ENCODE peak calls at places on chromosomes 4 and X, in eight cellular contexts. D is adipocyte, G is heart right ventricle, L is tibial nerve, Y is IMR-90, Q is PC-3, T is lung, I is gastrocnemius medialis. N is an unnamed sample.
A peak's percentile ranks its signal among the peaks of the same experiment; 100 is the strongest.

GRCh38 chrX:125998432-125998831 is 167.7 kb downstream of the DCAF12L2 start:
- DNase-seq in D (peak; percentile 0), G (no peak), L (no peak), Y (no peak), Q (peak; percentile 47), T (no peak), I (no peak), N (peak; percentile 0)

GRCh38 chr4:186554485-186554884 is 882 bp downstream of the MTNR1A start:
- DNase-seq in D (peak; percentile 25), G (no peak), L (no peak), Y (no peak), Q (peak; percentile 46), T (peak; percentile 42), I (no peak), N (peak; percentile 35)

GRCh38 chr4:149521611-149522010 is 294.0 kb downstream of the IQCM start:
- DNase-seq in D (no peak), G (no peak), L (no peak), Y (no peak), Q (peak; percentile 46), T (no peak), I (no peak), N (peak; percentile 34)

GRCh38 chr4:76447326-76447954 is 12.4 kb downstream of the SHROOM3 start:
- DNase-seq in D (peak; percentile 36), G (no peak), L (no peak), Y (peak; percentile 20), Q (no peak), T (no peak), I (no peak), N (no peak)

GRCh38 chrX:108165349-108166111 is 74.0 kb downstream of the ATG4A start:
- DNase-seq in D (peak; percentile 45), G (no peak), L (no peak), Y (peak; percentile 51), Q (peak; percentile 55), T (no peak), I (no peak), N (no peak)

GRCh38 chr4:87543835-87544461 is 14.8 kb upstream of the SPARCL1 start:
- DNase-seq in D (peak; percentile 68), G (no peak), L (no peak), Y (peak; percentile 52), Q (peak; percentile 69), T (no peak), I (no peak), N (no peak)

GRCh38 chrX:21373637-21374162 is 518 bp upstream of the CNKSR2 start:
- DNase-seq in D (no peak), G (peak; percentile 37), L (no peak), Y (no peak), Q (no peak), T (no peak), I (no peak), N (no peak)

GRCh38 chr4:181756451-181756850 is 486.8 kb upstream of the TENM3 start:
- DNase-seq in D (no peak), G (no peak), L (no peak), Y (no peak), Q (no peak), T (no peak), I (no peak), N (no peak)

DNA sequence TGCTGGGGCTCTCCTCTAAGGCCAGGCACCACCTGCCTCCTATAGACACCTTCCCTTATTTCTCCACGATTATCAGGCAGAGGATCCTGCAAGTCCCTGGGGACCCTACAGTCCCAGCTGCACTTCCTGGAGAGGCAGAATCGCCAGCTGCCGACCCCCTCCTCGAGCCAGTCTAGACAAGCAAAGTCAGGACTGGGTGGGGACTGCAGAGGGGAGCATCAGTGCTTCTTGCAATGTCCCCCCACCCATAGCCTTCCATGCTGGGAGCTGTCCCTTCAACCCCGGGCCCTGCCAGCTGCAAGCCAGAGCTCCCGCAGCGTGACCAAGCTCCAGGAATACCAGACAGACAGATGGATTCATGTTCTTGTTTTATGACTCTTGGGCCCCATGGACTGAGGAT is 1.4 kb upstream of the CRMP1 start:
- DNase-seq in D (no peak), G (no peak), L (no peak), Y (no peak), Q (no peak), T (no peak), I (no peak), N (no peak)
- H3K27me3 ChIP-seq in D (peaks cover 71% of the 10 kb centered on the region), G (peaks cover 33% of the 10 kb centered on the region), L (no peaks in the 10 kb centered on the region), Y (peaks cover 66% of the 10 kb centered on the region), Q (peaks cover 55% of the 10 kb centered on the region), T (peaks cover 4% of the 10 kb centered on the region), I (peaks cover 48% of the 10 kb centered on the region), N (peaks cover 62% of the 10 kb centered on the region)

GRCh38 chr4:112519689-112520597 is 4.0 kb upstream of the NEUROG2 start:
- DNase-seq in D (no peak), G (no peak), L (no peak), Y (no peak), Q (no peak), T (no peak), I (no peak), N (no peak)
- H3K4me1 ChIP-seq in D (peaks cover 12% of the 10 kb centered on the region), G (peaks cover 52% of the 10 kb centered on the region), L (peaks cover 31% of the 10 kb centered on the region), Y (no peaks in the 10 kb centered on the region), Q (peaks cover 6% of the 10 kb centered on the region), T (peaks cover 2% of the 10 kb centered on the region), I (peaks cover 33% of the 10 kb centered on the region), N (no peaks in the 10 kb centered on the region)

GRCh38 chrX:106007815-106008214 is 30.7 kb downstream of the SERPINA7 start:
- DNase-seq in D (no peak), G (no peak), L (no peak), Y (no peak), Q (no peak), T (no peak), I (no peak), N (no peak)
- H3K27me3 ChIP-seq in D (peaks cover 3% of the 10 kb centered on the region), G (no peaks in the 10 kb centered on the region), L (no peaks in the 10 kb centered on the region), Y (no peaks in the 10 kb centered on the region), Q (no peaks in the 10 kb centered on the region), T (no peaks in the 10 kb centered on the region), I (no peaks in the 10 kb centered on the region), N (no peaks in the 10 kb centered on the region)

GRCh38 chr4:41157009-41157408 is 57.3 kb downstream of the APBB2 start:
- DNase-seq in D (no peak), G (no peak), L (no peak), Y (no peak), Q (no peak), T (no peak), I (no peak), N (no peak)
- H3K4me1 ChIP-seq in D (peaks cover 31% of the 10 kb centered on the region), G (peaks cover 40% of the 10 kb centered on the region), L (no peaks in the 10 kb centered on the region), Y (peaks cover 16% of the 10 kb centered on the region), Q (peaks cover 52% of the 10 kb centered on the region), T (peaks cover 5% of the 10 kb centered on the region), I (peaks cover 22% of the 10 kb centered on the region), N (peaks cover 63% of the 10 kb centered on the region)

DNA sequence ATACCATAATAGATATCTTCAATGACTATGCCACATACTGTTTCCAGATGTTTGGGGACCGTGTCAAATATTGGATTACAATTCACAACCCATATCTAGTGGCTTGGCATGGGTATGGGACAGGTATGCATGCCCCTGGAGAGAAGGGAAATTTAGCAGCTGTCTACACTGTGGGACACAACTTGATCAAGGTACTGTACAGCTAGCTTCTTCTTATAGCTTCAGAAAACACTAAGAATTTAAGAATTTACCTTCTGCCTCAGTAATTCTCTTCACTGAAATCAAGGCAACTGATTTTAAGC is 805 bp downstream of the KLB start:
- DNase-seq in D (no peak), G (no peak), L (no peak), Y (no peak), Q (no peak), T (no peak), I (no peak), N (no peak)
- H3K27me3 ChIP-seq in D (no peaks in the 10 kb centered on the region), G (no peaks in the 10 kb centered on the region), L (no peaks in the 10 kb centered on the region), Y (peaks cover 6% of the 10 kb centered on the region), Q (no peaks in the 10 kb centered on the region), T (no peaks in the 10 kb centered on the region), I (no peaks in the 10 kb centered on the region), N (peaks cover 5% of the 10 kb centered on the region)

GRCh38 chr4:169241480-169241879 is 29.3 kb downstream of the SH3RF1 start:
- DNase-seq in D (peak; percentile 51), G (no peak), L (no peak), Y (no peak), Q (no peak), T (no peak), I (no peak), N (no peak)

GRCh38 chr4:169238445-169238844 is 32.3 kb downstream of the SH3RF1 start:
- DNase-seq in D (peak; percentile 85), G (no peak), L (no peak), Y (peak; percentile 47), Q (peak; percentile 58), T (no peak), I (peak; percentile 16), N (no peak)

GRCh38 chr4:169239236-169239905 is 31.4 kb downstream of the SH3RF1 start:
- DNase-seq in D (peak; percentile 25), G (no peak), L (no peak), Y (peak; percentile 47), Q (no peak), T (no peak), I (no peak), N (no peak)

GRCh38 chr4:169234137-169234855 is 36.5 kb downstream of the SH3RF1 start:
- DNase-seq in D (peak; percentile 33), G (no peak), L (no peak), Y (no peak), Q (no peak), T (no peak), I (no peak), N (peak; percentile 90)

DNA sequence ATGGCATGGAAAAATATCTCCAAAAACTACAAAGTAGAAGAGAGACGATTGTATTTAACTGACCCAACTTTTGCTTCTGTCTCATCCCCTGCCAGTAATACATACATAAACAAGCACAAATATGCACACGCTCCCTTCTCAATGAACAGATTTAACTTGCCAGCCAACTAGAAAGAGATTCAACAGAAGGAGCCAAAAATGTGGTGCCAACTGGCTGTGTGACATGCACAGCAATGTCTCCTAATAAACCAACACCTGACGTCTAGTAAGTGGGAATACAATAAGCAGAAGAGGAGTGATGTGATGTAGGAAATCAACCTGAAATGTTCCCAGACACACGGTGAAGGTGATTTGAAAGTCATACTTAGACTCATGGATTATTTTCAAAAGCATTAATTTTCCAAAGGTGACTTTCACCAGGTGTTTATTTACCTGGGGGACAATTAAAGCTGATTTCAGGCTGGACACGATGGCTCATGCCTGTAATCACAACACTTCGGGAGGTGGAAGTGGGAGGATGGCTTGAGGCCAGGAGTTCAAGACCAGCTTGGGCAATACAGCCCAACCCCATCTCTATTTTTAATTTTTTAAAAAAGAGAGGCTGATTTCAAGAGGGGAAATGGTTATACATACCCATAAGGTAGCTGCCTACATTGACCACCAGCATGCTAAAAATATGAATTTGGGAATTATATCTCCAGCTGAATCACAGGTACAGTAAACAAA is 33.7 kb downstream of the SH3RF1 start:
- DNase-seq in D (no peak), G (no peak), L (no peak), Y (no peak), Q (no peak), T (no peak), I (peak; percentile 40), N (no peak)
- H3K4me1 ChIP-seq in D (peaks cover 28% of the 10 kb centered on the region), G (peaks cover 47% of the 10 kb centered on the region), L (no peaks in the 10 kb centered on the region), Y (peaks cover 17% of the 10 kb centered on the region), Q (peaks cover 27% of the 10 kb centered on the region), T (peaks cover 26% of the 10 kb centered on the region), I (peaks cover 46% of the 10 kb centered on the region), N (peaks cover 47% of the 10 kb centered on the region)

GRCh38 chrX:140088438-140088837 is 123.1 kb upstream of the CXorf66 start:
- DNase-seq in D (no peak), G (no peak), L (no peak), Y (no peak), Q (no peak), T (no peak), I (no peak), N (no peak)
- H3K27me3 ChIP-seq in D (peaks cover 9% of the 10 kb centered on the region), G (no peaks in the 10 kb centered on the region), L (no peaks in the 10 kb centered on the region), Y (peaks cover 5% of the 10 kb centered on the region), Q (peaks cover 64% of the 10 kb centered on the region), T (peaks cover 4% of the 10 kb centered on the region), I (peaks cover 19% of the 10 kb centered on the region), N (peaks cover 18% of the 10 kb centered on the region)

GRCh38 chr4:134610172-134610571 is 408.6 kb upstream of the PABPC4L start:
- DNase-seq in D (no peak), G (no peak), L (no peak), Y (no peak), Q (no peak), T (no peak), I (no peak), N (no peak)

GRCh38 chr4:134610956-134611355 is 409.4 kb upstream of the PABPC4L start:
- DNase-seq in D (no peak), G (no peak), L (no peak), Y (no peak), Q (no peak), T (no peak), I (no peak), N (no peak)
- H3K4me1 ChIP-seq in D (no peaks in the 10 kb centered on the region), G (no peaks in the 10 kb centered on the region), L (no peaks in the 10 kb centered on the region), Y (no peaks in the 10 kb centered on the region), Q (no peaks in the 10 kb centered on the region), T (no peaks in the 10 kb centered on the region), I (no peaks in the 10 kb centered on the region), N (no peaks in the 10 kb centered on the region)

N was measured in foreskin keratinocyte.